ENCODE peak calls at places on chromosomes 16 and 17, in five cellular contexts. O is cardiac muscle cell, F is activated T-cell treated with anti-CD3 and anti-CD28 coated beads for 1 hour, B is amygdala, W is GM04504. V is an unnamed sample.

GRCh38 chr16:77962689-77963088 is 59.7 kb upstream of the CLEC3A start:
- DNase-seq in O (no peak), F (no peak), B (no peak), W (no peak), V (no peak)

GRCh38 chr16:62036807-62037135 is 533 bp upstream of the CDH8 start:
- DNase-seq in O (peak; percentile 10), F (no peak), B (no peak), W (no peak), V (no peak)

GRCh38 chr17:9414471-9414870 is 161.1 kb downstream of the STX8 start:
- DNase-seq in O (no peak), F (no peak), B (no peak), W (no peak), V (no peak)

GRCh38 chr17:40372031-40372430 is 7.5 kb upstream of the GJD3 start:
- DNase-seq in O (no peak), F (no peak), B (no peak), W (no peak), V (no peak)

GRCh38 chr17:35087731-35088646 is 24.5 kb upstream of the RFFL start:
- DNase-seq in O (peak; percentile 70), F (no peak), B (peak; percentile 25), W (no peak), V (peak; percentile 68)

GRCh38 chr17:7479389-7480192 is at the start of gene ZBTB4:
- DNase-seq in O (peak; percentile 66), F (peak; percentile 62), B (no peak), W (peak; percentile 16), V (peak; percentile 58)

GRCh38 chr16:51024703-51025102 is 126.4 kb downstream of the SALL1 start:
- DNase-seq in O (no peak), F (no peak), B (no peak), W (no peak), V (no peak)

GRCh38 chr17:37610971-37611370 is 1.8 kb upstream of the SYNRG start:
- DNase-seq in O (no peak), F (no peak), B (no peak), W (no peak), V (no peak)

GRCh38 chr16:68228652-68229051 is 7.3 kb downstream of the ESRP2 start:
- DNase-seq in O (no peak), F (no peak), B (no peak), W (no peak), V (no peak)

GRCh38 chr16:85335584-85336492 is 223.6 kb upstream of the CIBAR2 start:
- DNase-seq in O (no peak), F (no peak), B (no peak), W (no peak), V (no peak)

GRCh38 chr16:69328854-69329316 is 1.5 kb downstream of the PDF start:
- DNase-seq in O (no peak), F (no peak), B (no peak), W (no peak), V (no peak)

GRCh38 chr17:13160281-13160680 is 142.5 kb upstream of the ELAC2 start:
- DNase-seq in O (no peak), F (no peak), B (no peak), W (no peak), V (no peak)

GRCh38 chr17:37736428-37736827 is 8.4 kb downstream of the HNF1B start:
- DNase-seq in O (no peak), F (no peak), B (no peak), W (no peak), V (no peak)

GRCh38 chr16:73713817-73714495 is 582.7 kb upstream of the PSMD7 start:
- DNase-seq in O (peak; percentile 52), F (no peak), B (no peak), W (no peak), V (no peak)

GRCh38 chr17:47192549-47192948 is 3.5 kb upstream of the CDC27 start:
- DNase-seq in O (no peak), F (no peak), B (no peak), W (peak; percentile 27), V (no peak)

GRCh38 chr17:75557075-75557851 is 30.3 kb upstream of the MYO15B start:
- DNase-seq in O (peak; percentile 35), F (no peak), B (no peak), W (peak; percentile 18), V (peak; percentile 78)

GRCh38 chr17:31495049-31495885 is 103.8 kb downstream of the RAB11FIP4 start:
- DNase-seq in O (no peak), F (no peak), B (no peak), W (no peak), V (no peak)

GRCh38 chr16:73371584-73372319 is 323.8 kb upstream of the ZFHX3 start:
- DNase-seq in O (no peak), F (no peak), B (no peak), W (no peak), V (no peak)

GRCh38 chr17:68909066-68909465 is 46.1 kb downstream of the ABCA8 start:
- DNase-seq in O (no peak), F (no peak), B (no peak), W (peak; percentile 89), V (no peak)

GRCh38 chr16:65547799-65548446 is 426.1 kb upstream of the CDH11 start:
- DNase-seq in O (peak; percentile 54), F (no peak), B (no peak), W (peak; percentile 76), V (no peak)

GRCh38 chr17:82935944-82936767 is 96.3 kb upstream of the ZNF750 start:
- DNase-seq in O (no peak), F (no peak), B (no peak), W (no peak), V (no peak)

GRCh38 chr16:86559802-86560305 is 4.8 kb upstream of the MTHFSD start:
- DNase-seq in O (no peak), F (no peak), B (no peak), W (no peak), V (no peak)

GRCh38 chr17:545156-545555 is 169.5 kb downstream of the VPS53 start:
- DNase-seq in O (no peak), F (no peak), B (no peak), W (no peak), V (no peak)

GRCh38 chr17:7903154-7904103 is 12.7 kb downstream of the RNF227 start:
- DNase-seq in O (no peak), F (no peak), B (no peak), W (no peak), V (no peak)

GRCh38 chr17:44905006-44906000 is 6.1 kb upstream of the EFTUD2 start:
- DNase-seq in O (no peak), F (no peak), B (no peak), W (no peak), V (peak; percentile 80)